ENCODE peak calls at places on chromosome 18, in six cellular contexts. R, X, J, Z, M and L are unnamed samples.

GRCh38 chr18:67261931-67262552 is 254.5 kb downstream of the DSEL start:
- DNase-seq in X (no peak), R (no peak), J (no peak), Z (no peak), M (no peak), L (no peak)

GRCh38 chr18:58800582-58800981 is 64.1 kb upstream of the ZNF532 start:
- DNase-seq in X (no peak), R (no peak), Z (no peak), J (no peak), M (no peak), L (no peak)

GRCh38 chr18:36333418-36333817 is 35.9 kb downstream of the FHOD3 start:
- DNase-seq in M (no peak), Z (no peak), R (no peak), J (no peak), X (no peak), L (no peak)

GRCh38 chr18:27415495-27415894 is 230.4 kb upstream of the CHST9 start:
- DNase-seq in M (no peak), R (no peak), J (no peak), Z (no peak), X (no peak), L (no peak)

GRCh38 chr18:24741961-24742738 is 281.7 kb downstream of the HRH4 start:
- DNase-seq in M (no peak), Z (no peak), R (no peak), X (no peak), J (no peak), L (no peak)

GRCh38 chr18:54888933-54889332 is 60.7 kb downstream of the RAB27B start:
- DNase-seq in J (no peak), Z (no peak), X (no peak), M (no peak), R (no peak), L (no peak)

GRCh38 chr18:5515007-5515744 is 28.6 kb downstream of the EPB41L3 start:
- DNase-seq in X (no peak), Z (no peak), M (no peak), R (no peak), J (no peak), L (no peak)

GRCh38 chr18:57827646-57828045 is 24.5 kb upstream of the ATP8B1 start:
- DNase-seq in Z (no peak), J (no peak), X (no peak), M (no peak), R (no peak), L (no peak)

GRCh38 chr18:25650201-25650941 is 298.4 kb upstream of the ZNF521 start:
- DNase-seq in Z (no peak), R (no peak), M (no peak), J (no peak), X (no peak), L (no peak)

GRCh38 chr18:54405290-54405689 is 47.6 kb downstream of the C18orf54 start:
- DNase-seq in J (no peak), R (no peak), X (no peak), Z (no peak), M (no peak), L (no peak)

GRCh38 chr18:34772887-34773286 is 62.8 kb downstream of the DTNA start:
- DNase-seq in M (no peak), J (no peak), X (no peak), R (no peak), Z (no peak), L (no peak)

GRCh38 chr18:36993068-36993467 is 164.1 kb downstream of the KIAA1328 start:
- DNase-seq in J (no peak), X (no peak), M (no peak), R (no peak), Z (no peak), L (no peak)

GRCh38 chr18:9038277-9038871 is 64.1 kb upstream of the NDUFV2 start:
- DNase-seq in M (no peak), R (no peak), Z (no peak), X (no peak), J (no peak), L (no peak)

GRCh38 chr18:24115628-24116027 is 23.2 kb upstream of the CABYR start:
- DNase-seq in J (no peak), M (no peak), X (no peak), Z (no peak), R (no peak), L (no peak)

GRCh38 chr18:47036298-47036874 is 965 bp upstream of the ELOA2 start:
- DNase-seq in Z (no peak), J (no peak), M (no peak), X (peak; percentile 29), R (no peak), L (peak; percentile 52)

GRCh38 chr18:14747513-14748474 is at the start of gene ANKRD30B:
- DNase-seq in Z (no peak), M (no peak), J (no peak), R (no peak), X (no peak), L (peak; percentile 8)

GRCh38 chr18:27378396-27379094 is 193.4 kb upstream of the CHST9 start:
- DNase-seq in Z (peak; percentile 54), R (no peak), M (no peak), J (no peak), X (no peak), L (no peak)

GRCh38 chr18:35625232-35625631 is 43.7 kb downstream of the GALNT1 start:
- DNase-seq in M (no peak), X (no peak), J (no peak), Z (no peak), R (no peak), L (no peak)

GRCh38 chr18:37577051-37577611 is 11.5 kb upstream of the CELF4 start:
- DNase-seq in Z (no peak), R (no peak), X (no peak), M (no peak), J (no peak), L (no peak)

GRCh38 chr18:2572892-2573291 is 1.5 kb downstream of the NDC80 start:
- DNase-seq in J (no peak), M (no peak), R (no peak), X (no peak), Z (no peak), L (no peak)

GRCh38 chr18:67266591-67267237 is 249.8 kb downstream of the DSEL start:
- DNase-seq in Z (no peak), M (no peak), J (no peak), X (no peak), R (no peak), L (no peak)

GRCh38 chr18:48453330-48454063 is 44.3 kb upstream of the ZBTB7C start:
- DNase-seq in J (no peak), M (no peak), R (no peak), Z (no peak), X (no peak), L (no peak)

GRCh38 chr18:23257686-23258565 is 122.6 kb downstream of the CABLES1 start:
- DNase-seq in Z (no peak), J (no peak), M (no peak), R (no peak), X (no peak), L (no peak)

DNA sequence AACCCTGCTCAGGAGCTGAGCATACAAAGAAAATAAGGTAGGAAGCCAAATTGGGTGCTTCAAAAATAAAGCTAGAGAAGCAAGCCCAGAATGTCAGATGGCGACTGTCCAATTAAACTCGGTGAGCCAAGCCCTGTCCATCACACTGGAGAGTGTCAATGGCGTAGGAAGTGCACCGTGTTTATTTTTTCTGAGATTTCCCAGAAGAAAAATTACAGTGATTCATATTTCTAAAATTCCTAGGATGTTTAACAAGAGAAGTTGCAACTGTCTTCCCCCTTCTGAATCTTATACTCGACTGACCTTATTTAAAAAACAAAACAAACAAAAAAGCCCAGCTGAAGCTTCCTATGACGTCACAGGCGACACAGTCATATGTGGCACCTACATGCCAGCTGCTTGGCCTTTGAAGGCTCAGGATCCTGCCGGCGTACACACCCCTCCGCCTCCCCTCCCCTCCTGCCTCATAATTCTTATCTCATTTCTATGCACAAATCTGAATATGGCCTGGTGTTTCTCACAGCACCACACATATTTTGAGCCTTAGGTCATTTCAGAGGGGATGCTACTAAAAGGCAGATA is 60.8 kb downstream of the MBP start:
- DNase-seq in X (no peak), R (peak; percentile 44), M (peak; percentile 19), J (no peak), Z (no peak), L (no peak)
- H3K27ac ChIP-seq in X (no peak overlapping the region), R (peak overlapping the region; percentile 3), M (peak overlapping the region; percentile 67), J (no peak overlapping the region), Z (peak overlapping the region; percentile 57), L (peak overlapping the region; percentile 66)

DNA sequence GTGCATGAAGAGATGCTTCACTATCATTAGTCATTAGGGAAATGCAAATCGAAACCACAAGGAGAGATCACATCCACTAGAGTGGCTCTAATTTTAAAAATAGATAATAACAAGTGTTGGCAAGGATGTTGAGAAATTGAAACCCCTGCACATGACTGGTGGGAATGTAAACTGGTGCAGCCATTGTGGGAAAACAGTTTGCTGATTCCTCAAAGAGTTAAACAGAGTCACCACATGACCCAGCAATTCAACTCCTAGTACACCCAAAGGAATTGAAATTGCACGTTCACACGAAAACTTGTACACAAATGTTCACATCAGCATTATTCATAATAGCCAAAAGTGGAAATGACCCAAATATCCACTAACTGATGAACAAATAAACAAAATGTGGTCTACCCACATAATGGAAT is 179.5 kb downstream of the BCL2 start:
- DNase-seq in J (no peak), M (no peak), X (no peak), Z (no peak), R (no peak), L (no peak)
- H3K4me1 ChIP-seq in J (no peaks in the 10 kb centered on the region), M (peaks cover 14% of the 10 kb centered on the region), X (no peaks in the 10 kb centered on the region), Z (no peaks in the 10 kb centered on the region), R (peaks cover 36% of the 10 kb centered on the region), L (peaks cover 31% of the 10 kb centered on the region)

DNA sequence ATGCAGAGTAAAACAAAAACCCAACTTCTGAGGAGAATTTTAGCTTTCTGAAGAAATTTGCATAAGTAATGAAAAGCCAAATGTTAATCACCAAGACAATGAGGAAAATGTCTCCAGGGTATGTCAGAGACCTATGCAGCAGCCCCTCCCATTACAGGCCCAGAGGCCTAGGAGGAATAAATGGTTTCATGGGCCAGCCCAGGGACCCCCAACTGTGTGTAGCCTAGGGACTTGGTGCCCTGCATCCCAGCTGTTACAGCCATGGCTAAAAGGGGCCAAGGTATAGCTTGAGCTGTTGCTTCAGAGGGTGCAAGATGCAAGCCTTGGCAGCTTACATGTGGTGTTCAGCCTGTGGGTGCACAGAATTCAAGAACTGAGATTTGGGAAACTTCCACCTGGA is 1256.9 kb upstream of the PIK3C3 start:
- DNase-seq in Z (no peak), J (no peak), X (no peak), M (no peak), R (no peak), L (no peak)
- TF ChIP-seq CTCF in Z (no peak), J (no peak), X (no peak), M (no peak), R (no peak), L (no peak)

DNA sequence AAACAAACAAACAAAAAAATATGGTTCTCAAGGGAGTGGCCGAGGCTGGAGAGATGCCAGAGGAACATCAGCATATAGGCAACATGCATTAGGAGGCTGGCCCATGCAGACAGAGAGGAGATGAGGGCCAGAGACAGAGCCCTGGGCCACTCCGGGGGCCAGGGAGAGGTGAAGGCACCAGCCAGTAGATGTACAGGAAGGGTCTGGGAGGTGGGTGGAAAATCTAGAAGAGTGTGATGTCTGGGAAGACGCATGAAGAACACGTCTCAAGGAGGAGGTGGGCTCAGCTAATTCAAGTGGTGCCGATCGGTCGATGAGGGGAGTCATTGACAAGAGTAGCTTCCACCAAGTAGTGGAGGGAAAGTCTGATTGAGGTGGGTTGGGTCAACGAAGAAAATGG is 79.9 kb downstream of the ZCCHC2 start:
- DNase-seq in J (no peak), M (no peak), X (no peak), R (no peak), Z (no peak), L (no peak)
- H3K27ac ChIP-seq in J (no peak overlapping the region), M (no peak overlapping the region), X (no peak overlapping the region), R (no peak overlapping the region), Z (no peak overlapping the region), L (no peak overlapping the region)

GRCh38 chr18:33195795-33196194 is 244.7 kb downstream of the CCDC178 start:
- DNase-seq in J (no peak), M (no peak), R (no peak), X (no peak), Z (no peak), L (no peak)
- H3K4me1 ChIP-seq in J (no peaks in the 10 kb centered on the region), M (no peaks in the 10 kb centered on the region), R (no peaks in the 10 kb centered on the region), X (no peaks in the 10 kb centered on the region), Z (no peaks in the 10 kb centered on the region), L (no peaks in the 10 kb centered on the region)